ENCODE peak calls at places on chromosomes 2 and 18, in six cellular contexts. Y is stimulated activated CD8-positive, alpha-beta memory T cell treated with anti-CD3 and anti-CD28 coated beads, Interleukin-2, amount 100 ng/mL, for 1 hour; W is dermis blood vessel endothelial cell; U is GOT3; X is GM03348; Q is fibroblast of gingiva. D is an unnamed sample.

GRCh38 chr18:60047556-60047955 is 147.8 kb downstream of the PMAIP1 start:
- DNase-seq in Q (no peak), W (peak), Y (no peak), X (no peak), U (no peak), D (no peak)

GRCh38 chr2:47509250-47509649 is 106.3 kb downstream of the MSH2 start:
- DNase-seq in X (no peak), W (peak), Q (no peak), U (no peak), Y (no peak), D (no peak)

GRCh38 chr2:65351234-65351947 is 81.0 kb downstream of the SPRED2 start:
- DNase-seq in Q (no peak), U (no peak), Y (no peak), X (peak), W (no peak), D (no peak)

GRCh38 chr2:37457401-37457901 is 113.0 kb downstream of the QPCT start:
- DNase-seq in Y (no peak), X (peak), Q (peak), W (no peak), U (no peak), D (no peak)

GRCh38 chr2:70888925-70889715 is 46.6 kb upstream of the ATP6V1B1 start:
- DNase-seq in X (no peak), Q (no peak), U (no peak), W (no peak), Y (no peak), D (peak)

GRCh38 chr18:45521151-45521550 is 94.1 kb upstream of the SLC14A2 start:
- DNase-seq in W (no peak), U (no peak), Q (peak), X (peak), Y (no peak), D (no peak)

GRCh38 chr18:55503167-55503820 is 84.7 kb downstream of the TCF4 start:
- DNase-seq in Y (no peak), U (no peak), Q (no peak), X (no peak), W (peak), D (no peak)

GRCh38 chr18:13262839-13263691 is 44.5 kb downstream of the LDLRAD4 start:
- DNase-seq in Y (no peak), X (no peak), Q (no peak), U (no peak), W (no peak), D (no peak)

GRCh38 chr2:31249009-31249690 is 15.2 kb downstream of the EHD3 start:
- DNase-seq in Q (no peak), X (no peak), U (no peak), W (no peak), Y (no peak), D (no peak)

GRCh38 chr2:526918-527317 is 150.3 kb downstream of the TMEM18 start:
- DNase-seq in W (no peak), X (no peak), Y (no peak), Q (no peak), U (no peak), D (no peak)

GRCh38 chr2:171319164-171319810 is 114.5 kb downstream of the METTL8 start:
- DNase-seq in W (peak), Q (no peak), Y (no peak), U (no peak), X (peak), D (no peak)

GRCh38 chr2:196249860-196250259 is 78.5 kb upstream of the STK17B start:
- DNase-seq in U (no peak), X (peak), W (peak), Y (no peak), Q (peak), D (no peak)

GRCh38 chr2:108360776-108361468 is 16.8 kb upstream of the SULT1C4 start:
- DNase-seq in Y (no peak), Q (no peak), U (no peak), W (no peak), X (no peak), D (no peak)

GRCh38 chr2:134199123-134199522 is 54.7 kb upstream of the MGAT5 start:
- DNase-seq in Y (no peak), X (no peak), Q (no peak), W (peak), U (no peak), D (no peak)

GRCh38 chr2:20625920-20626697 is 24.8 kb downstream of the HS1BP3 start:
- DNase-seq in U (no peak), X (no peak), W (no peak), Q (peak), Y (no peak), D (no peak)

GRCh38 chr2:98160574-98160973 is 73.6 kb downstream of the VWA3B start:
- DNase-seq in X (no peak), U (no peak), Q (no peak), Y (no peak), W (no peak), D (no peak)

GRCh38 chr18:59540356-59540755 is 156.9 kb downstream of the CCBE1 start:
- DNase-seq in X (no peak), Y (no peak), Q (peak), U (no peak), W (no peak), D (no peak)

GRCh38 chr2:150620860-150621259 is 133.4 kb upstream of the RND3 start:
- DNase-seq in U (no peak), W (no peak), X (no peak), Q (peak), Y (no peak), D (no peak)

GRCh38 chr2:161418715-161419337 is 2.7 kb downstream of the TBR1 start:
- DNase-seq in Y (no peak), W (peak), Q (no peak), U (no peak), X (peak), D (no peak)

GRCh38 chr2:10910625-10911024 is 1.1 kb upstream of the KCNF1 start:
- DNase-seq in W (no peak), Y (no peak), Q (no peak), X (no peak), U (no peak), D (no peak)

GRCh38 chr2:40096360-40096759 is 317.3 kb upstream of the THUMPD2 start:
- DNase-seq in U (no peak), W (no peak), Q (no peak), X (no peak), Y (no peak), D (no peak)

GRCh38 chr2:29106980-29107388 is 8.2 kb upstream of the CLIP4 start:
- DNase-seq in W (no peak), X (no peak), Q (peak), Y (no peak), U (no peak), D (no peak)

GRCh38 chr18:9810216-9810804 is 75.5 kb upstream of the TXNDC2 start:
- DNase-seq in Y (no peak), X (no peak), Q (no peak), W (peak), U (no peak), D (no peak)

GRCh38 chr2:166373951-166374350 is 1.8 kb downstream of the SCN9A start:
- DNase-seq in Q (peak), Y (no peak), U (no peak), W (no peak), X (peak), D (no peak)

GRCh38 chr2:238069021-238069709 is 8.4 kb downstream of the SCLY start:
- DNase-seq in W (no peak), U (no peak), Q (no peak), Y (no peak), X (no peak), D (no peak)

GRCh38 chr18:79965119-79965902 is 868 bp downstream of the HSBP1L1 start:
- DNase-seq in U (no peak), X (peak), Y (no peak), W (peak), Q (peak), D (no peak)

GRCh38 chr18:45480219-45481015 is 134.9 kb upstream of the SLC14A2 start:
- DNase-seq in W (no peak), Y (no peak), X (no peak), Q (no peak), U (no peak), D (no peak)

GRCh38 chr2:151826737-151827157 is 1.5 kb downstream of the ARL5A start:
- DNase-seq in U (no peak), Q (peak), W (peak), X (peak), Y (no peak), D (no peak)

GRCh38 chr2:115650827-115651226 is 1208.4 kb downstream of the DPP10 start:
- DNase-seq in Y (no peak), Q (no peak), X (no peak), U (no peak), W (no peak), D (no peak)

GRCh38 chr2:229818230-229818629 is 103.6 kb downstream of the TRIP12 start:
- DNase-seq in W (peak), Y (no peak), Q (no peak), U (no peak), X (no peak), D (no peak)

GRCh38 chr2:168697668-168698121 is 104.7 kb upstream of the NOSTRIN start:
- DNase-seq in Y (no peak), Q (no peak), W (no peak), X (no peak), U (no peak), D (no peak)

GRCh38 chr18:11055721-11056120 is 93.6 kb downstream of the PIEZO2 start:
- DNase-seq in Q (no peak), X (no peak), Y (no peak), W (no peak), U (no peak), D (no peak)

GRCh38 chr2:3523551-3524041 is 4.3 kb upstream of the ADI1 start:
- DNase-seq in Y (no peak), Q (no peak), X (peak), W (peak), U (no peak), D (no peak)

GRCh38 chr2:62770629-62771028 is 65.1 kb downstream of the EHBP1 start:
- DNase-seq in Y (no peak), X (no peak), W (no peak), Q (no peak), U (no peak), D (no peak)

GRCh38 chr18:70720607-70721006 is 431.8 kb downstream of the SOCS6 start:
- DNase-seq in U (no peak), Q (no peak), X (no peak), W (no peak), Y (no peak), D (no peak)

GRCh38 chr2:176110975-176111663 is 4.0 kb downstream of the HOXD11 start:
- DNase-seq in Y (no peak), X (no peak), Q (no peak), U (no peak), W (peak), D (no peak)

D was measured in natural killer cell.